ENCODE peak calls at places on chromosomes 7 and 10, in seven cellular contexts. H, P, I, O, F, Z and A are unnamed samples.

GRCh38 chr10:100751211-100751933 is 6.0 kb downstream of the PAX2 start:
- DNase-seq in H (no peak), P (peak; percentile 23), I (no peak), O (no peak), F (no peak), Z (no peak), A (no peak)

GRCh38 chr7:82405291-82405690 is 38.3 kb downstream of the CACNA2D1 start:
- DNase-seq in H (no peak), P (no peak), I (no peak), O (no peak), F (no peak), Z (no peak), A (no peak)

GRCh38 chr10:68406111-68406814 is 814 bp downstream of the RUFY2 start:
- DNase-seq in H (peak; percentile 79), P (peak; percentile 62), I (no peak), O (peak; percentile 61), F (peak; percentile 65), Z (peak; percentile 10), A (peak; percentile 47)

GRCh38 chr10:91034042-91034441 is 113.2 kb upstream of the ANKRD1 start:
- DNase-seq in H (no peak), P (no peak), I (peak; percentile 12), O (no peak), F (no peak), Z (no peak), A (no peak)

GRCh38 chr10:62384057-62384446 is 9.9 kb downstream of the ZNF365 start:
- DNase-seq in H (no peak), P (peak; percentile 24), I (peak; percentile 27), O (no peak), F (no peak), Z (no peak), A (no peak)

GRCh38 chr10:59362991-59363390 is 642 bp upstream of the FAM13C start:
- DNase-seq in H (peak; percentile 79), P (peak; percentile 81), I (no peak), O (peak; percentile 57), F (peak; percentile 66), Z (peak; percentile 11), A (peak; percentile 7)

GRCh38 chr7:141738592-141739013 is 445 bp downstream of the SSBP1 start:
- DNase-seq in H (no peak), P (no peak), I (no peak), O (no peak), F (no peak), Z (no peak), A (no peak)

GRCh38 chr7:121083138-121083789 is 94.8 kb downstream of the CPED1 start:
- DNase-seq in H (no peak), P (no peak), I (no peak), O (no peak), F (no peak), Z (no peak), A (peak; percentile 38)

GRCh38 chr7:104275900-104276299 is 52.5 kb upstream of the LHFPL3 start:
- DNase-seq in H (no peak), P (no peak), I (no peak), O (no peak), F (no peak), Z (no peak), A (no peak)

GRCh38 chr10:1411451-1411850 is 325.9 kb downstream of the ADARB2 start:
- DNase-seq in H (no peak), P (no peak), I (no peak), O (no peak), F (no peak), Z (no peak), A (no peak)

GRCh38 chr10:36450385-36450784 is 675.0 kb upstream of the ANKRD30A start:
- DNase-seq in H (no peak), P (peak; percentile 8), I (no peak), O (no peak), F (no peak), Z (no peak), A (peak; percentile 18)

GRCh38 chr7:36763084-36763807 is 39.0 kb upstream of the AOAH start:
- DNase-seq in H (no peak), P (no peak), I (no peak), O (no peak), F (peak; percentile 25), Z (no peak), A (no peak)